ENCODE peak calls at places on chromosomes 16 and 17, in seven cellular contexts. P is esophagus squamous epithelium, A is SW480, W is hypothalamus, C is T-helper 1 cell, R is RWPE1, X is Caki2. V is an unnamed sample.

GRCh38 chr16:85144026-85144915 is 32.0 kb upstream of the CIBAR2 start:
- DNase-seq in X (no peak), R (no peak), C (no peak), W (no peak), A (no peak), P (no peak), V (no peak)

GRCh38 chr16:11677451-11677951 is 9.2 kb downstream of the SNN start:
- DNase-seq in R (no peak), C (no peak), X (peak; percentile 23), A (no peak), P (no peak), W (no peak), V (no peak)

GRCh38 chr16:88931936-88932335 is 45.1 kb downstream of the CBFA2T3 start:
- DNase-seq in C (no peak), R (no peak), A (no peak), P (no peak), X (no peak), W (no peak), V (no peak)

GRCh38 chr17:55690105-55690508 is 32.6 kb downstream of the TMEM100 start:
- DNase-seq in X (no peak), C (no peak), P (no peak), R (no peak), A (no peak), W (no peak), V (no peak)

GRCh38 chr17:36901506-36901905 is 35.8 kb upstream of the LHX1 start:
- DNase-seq in A (peak; percentile 61), P (no peak), C (no peak), X (peak; percentile 97), W (no peak), R (no peak), V (no peak)

GRCh38 chr16:70728145-70728544 is 42.3 kb upstream of the MTSS2 start:
- DNase-seq in W (no peak), R (no peak), P (no peak), X (no peak), A (no peak), C (no peak), V (no peak)

GRCh38 chr16:53024045-53024444 is 28.7 kb downstream of the CHD9NB start:
- DNase-seq in W (no peak), X (no peak), P (no peak), R (no peak), C (no peak), A (no peak), V (no peak)

GRCh38 chr17:30226878-30227277 is 8.6 kb downstream of the SLC6A4 start:
- DNase-seq in C (no peak), R (no peak), P (no peak), A (no peak), W (no peak), X (no peak), V (no peak)

GRCh38 chr16:69930117-69930776 is 20.9 kb upstream of the CLEC18A start:
- DNase-seq in C (peak; percentile 46), A (peak; percentile 29), X (peak; percentile 30), P (no peak), R (peak; percentile 73), W (peak; percentile 39), V (peak; percentile 35)

GRCh38 chr16:66240088-66240487 is 126.4 kb upstream of the CDH5 start:
- DNase-seq in W (no peak), A (no peak), C (no peak), R (no peak), P (no peak), X (no peak), V (no peak)

GRCh38 chr17:21089145-21089544 is 37.6 kb upstream of the DHRS7B start:
- DNase-seq in C (no peak), P (no peak), R (peak; percentile 15), X (peak; percentile 35), A (peak; percentile 22), W (no peak), V (no peak)

GRCh38 chr17:31294839-31295488 is 2.1 kb downstream of the OMG start:
- DNase-seq in R (no peak), P (no peak), W (no peak), C (no peak), X (no peak), A (no peak), V (no peak)